ENCODE peak calls at places on chromosomes 6 and 20, in four cellular contexts. One of them, this sample, is unnamed.

GRCh38 chr20:59572515-59572914 is 31.8 kb upstream of the PHACTR3 start:
- DNase-seq in mesendoderm: no peak
- DNase-seq in H1: no peak
- DNase-seq in IMR-90: no peak
- DNase-seq in this sample: no peak

GRCh38 chr6:25441658-25442276 is 162.6 kb downstream of the CARMIL1 start:
- DNase-seq in mesendoderm: no peak
- DNase-seq in H1: no peak
- DNase-seq in IMR-90: no peak
- DNase-seq in this sample: no peak

GRCh38 chr6:72290620-72291019 is 331.2 kb upstream of the KCNQ5 start:
- DNase-seq in mesendoderm: no peak
- DNase-seq in H1: no peak
- DNase-seq in IMR-90: no peak
- DNase-seq in this sample: no peak

GRCh38 chr6:164911151-164911550 is 398.3 kb downstream of the C6orf118 start:
- DNase-seq in mesendoderm: no peak
- DNase-seq in H1: no peak
- DNase-seq in IMR-90: no peak
- DNase-seq in this sample: no peak

GRCh38 chr20:9490171-9490570 is 24.2 kb upstream of the LAMP5 start:
- DNase-seq in mesendoderm: no peak
- DNase-seq in H1: no peak
- DNase-seq in IMR-90: no peak
- DNase-seq in this sample: no peak

GRCh38 chr6:52993461-52993860 is 1.6 kb downstream of the GSTA4 start:
- DNase-seq in mesendoderm: no peak
- DNase-seq in H1: no peak
- DNase-seq in IMR-90: no peak
- DNase-seq in this sample: no peak

GRCh38 chr20:9613871-9614270 is 99.5 kb downstream of the LAMP5 start:
- DNase-seq in mesendoderm: no peak
- DNase-seq in H1: no peak
- DNase-seq in IMR-90: peak
- DNase-seq in this sample: no peak

GRCh38 chr6:130362128-130362527 is 3.7 kb upstream of the TMEM200A start:
- DNase-seq in mesendoderm: peak
- DNase-seq in H1: no peak
- DNase-seq in IMR-90: no peak
- DNase-seq in this sample: no peak

GRCh38 chr20:48008850-48009535 is 223.7 kb upstream of the SULF2 start:
- DNase-seq in mesendoderm: no peak
- DNase-seq in H1: no peak
- DNase-seq in IMR-90: peak
- DNase-seq in this sample: no peak

GRCh38 chr6:52620906-52621190 is 44.0 kb upstream of the TRAM2 start:
- DNase-seq in mesendoderm: no peak
- DNase-seq in H1: no peak
- DNase-seq in IMR-90: no peak
- DNase-seq in this sample: no peak

GRCh38 chr20:5657190-5657872 is 92.9 kb upstream of the SHLD1 start:
- DNase-seq in mesendoderm: no peak
- DNase-seq in H1: no peak
- DNase-seq in IMR-90: peak
- DNase-seq in this sample: no peak

GRCh38 chr6:48610846-48611245 is 499.8 kb upstream of the PTCHD4 start:
- DNase-seq in mesendoderm: no peak
- DNase-seq in H1: no peak
- DNase-seq in IMR-90: peak
- DNase-seq in this sample: no peak

GRCh38 chr6:15744824-15745402 is 82.1 kb upstream of the DTNBP1 start:
- DNase-seq in mesendoderm: peak
- DNase-seq in H1: no peak
- DNase-seq in IMR-90: no peak
- DNase-seq in this sample: no peak

GRCh38 chr6:84674395-84674794 is 90.0 kb downstream of the TBX18 start:
- DNase-seq in mesendoderm: no peak
- DNase-seq in H1: no peak
- DNase-seq in IMR-90: no peak
- DNase-seq in this sample: no peak

GRCh38 chr6:5126214-5126613 is 41.1 kb downstream of the PPP1R3G start:
- DNase-seq in mesendoderm: peak
- DNase-seq in H1: no peak
- DNase-seq in IMR-90: peak
- DNase-seq in this sample: no peak

GRCh38 chr20:57250607-57251343 is 15.7 kb downstream of the BMP7 start:
- DNase-seq in mesendoderm: peak
- DNase-seq in H1: no peak
- DNase-seq in IMR-90: no peak
- DNase-seq in this sample: no peak

GRCh38 chr6:105072799-105073199 is 107.0 kb downstream of the POPDC3 start:
- DNase-seq in mesendoderm: peak
- DNase-seq in H1: no peak
- DNase-seq in IMR-90: peak
- DNase-seq in this sample: no peak

DNA sequence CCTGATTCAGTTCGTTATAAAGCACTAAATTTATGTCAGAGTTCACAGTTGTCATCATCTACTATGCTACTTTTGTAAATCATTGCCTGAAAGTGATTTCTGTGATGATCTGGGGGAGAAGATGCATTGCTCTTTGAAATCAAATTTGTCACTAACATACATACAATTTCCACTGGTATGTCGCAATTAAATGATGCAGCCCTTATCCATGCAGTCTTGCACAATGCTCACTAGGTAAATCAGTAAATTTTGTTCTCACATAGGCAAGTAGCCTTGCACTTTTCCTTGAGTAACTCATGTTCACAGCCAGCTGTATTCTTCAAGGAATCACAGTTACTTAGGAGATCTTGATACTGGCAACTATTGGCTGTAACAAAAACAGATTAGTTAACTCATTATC is 20.8 kb downstream of the CRISP2 start:
- DNase-seq in mesendoderm: no peak
- DNase-seq in H1: no peak
- DNase-seq in IMR-90: no peak
- DNase-seq in this sample: no peak
- H4K5ac ChIP-seq in mesendoderm: no peak
- H4K5ac ChIP-seq in H1: no peak
- H4K5ac ChIP-seq in IMR-90: no peak
- H4K5ac ChIP-seq in this sample: no peak

DNA sequence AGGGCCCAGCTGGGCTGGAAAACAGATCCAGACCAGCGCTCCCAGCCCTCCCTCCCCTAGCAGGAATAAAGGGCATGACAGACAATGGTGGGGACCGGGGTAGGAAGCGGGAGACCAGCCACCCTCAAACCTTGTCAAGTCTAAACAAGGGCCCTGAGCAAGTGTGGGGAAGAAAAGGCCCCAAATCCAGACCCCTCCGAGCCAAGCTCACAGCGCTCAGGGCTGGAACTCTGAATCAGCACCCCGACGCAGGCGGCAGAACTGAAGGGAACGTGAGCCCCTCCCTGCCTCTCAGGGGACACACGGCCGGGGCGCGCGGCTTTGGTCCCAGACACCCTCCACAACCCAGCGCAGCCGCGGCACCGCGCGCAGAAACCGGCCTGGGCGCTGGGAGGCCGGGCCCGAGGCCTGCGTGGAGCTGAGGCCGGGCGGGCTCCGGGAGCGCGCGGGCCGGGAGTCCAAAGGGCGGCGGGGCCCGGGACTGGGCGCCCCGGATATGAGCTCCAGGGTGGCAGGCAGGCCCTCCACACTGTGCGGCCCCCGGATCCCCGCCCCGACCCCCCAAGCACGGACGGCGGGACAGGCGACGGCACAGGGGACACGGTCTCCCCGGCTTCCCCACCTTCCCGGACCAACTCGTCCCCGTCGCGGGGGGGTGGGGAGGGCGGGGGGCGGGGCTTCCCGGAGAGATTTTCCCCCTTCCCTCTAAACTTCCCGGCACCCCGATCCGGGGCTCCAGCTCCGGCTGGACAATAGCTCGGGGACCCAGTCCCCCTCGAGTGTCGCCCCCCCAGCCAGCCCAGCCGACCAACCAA is 636 bp downstream of the TEAD3 start:
- DNase-seq in mesendoderm: peak
- DNase-seq in H1: no peak
- DNase-seq in IMR-90: no peak
- DNase-seq in this sample: no peak
- H3K9ac ChIP-seq in mesendoderm: peak
- H3K9ac ChIP-seq in H1: peak
- H3K9ac ChIP-seq in IMR-90: peak
- H3K9ac ChIP-seq in this sample: no peak

GRCh38 chr6:14216931-14217684 is 99.5 kb downstream of the CD83 start:
- DNase-seq in mesendoderm: no peak
- DNase-seq in H1: no peak
- DNase-seq in IMR-90: peak
- DNase-seq in this sample: no peak
- H3K4me2 ChIP-seq in mesendoderm: no peak
- H3K4me2 ChIP-seq in H1: no peak
- H3K4me2 ChIP-seq in IMR-90: no peak
- H3K4me2 ChIP-seq in this sample: no peak

DNA sequence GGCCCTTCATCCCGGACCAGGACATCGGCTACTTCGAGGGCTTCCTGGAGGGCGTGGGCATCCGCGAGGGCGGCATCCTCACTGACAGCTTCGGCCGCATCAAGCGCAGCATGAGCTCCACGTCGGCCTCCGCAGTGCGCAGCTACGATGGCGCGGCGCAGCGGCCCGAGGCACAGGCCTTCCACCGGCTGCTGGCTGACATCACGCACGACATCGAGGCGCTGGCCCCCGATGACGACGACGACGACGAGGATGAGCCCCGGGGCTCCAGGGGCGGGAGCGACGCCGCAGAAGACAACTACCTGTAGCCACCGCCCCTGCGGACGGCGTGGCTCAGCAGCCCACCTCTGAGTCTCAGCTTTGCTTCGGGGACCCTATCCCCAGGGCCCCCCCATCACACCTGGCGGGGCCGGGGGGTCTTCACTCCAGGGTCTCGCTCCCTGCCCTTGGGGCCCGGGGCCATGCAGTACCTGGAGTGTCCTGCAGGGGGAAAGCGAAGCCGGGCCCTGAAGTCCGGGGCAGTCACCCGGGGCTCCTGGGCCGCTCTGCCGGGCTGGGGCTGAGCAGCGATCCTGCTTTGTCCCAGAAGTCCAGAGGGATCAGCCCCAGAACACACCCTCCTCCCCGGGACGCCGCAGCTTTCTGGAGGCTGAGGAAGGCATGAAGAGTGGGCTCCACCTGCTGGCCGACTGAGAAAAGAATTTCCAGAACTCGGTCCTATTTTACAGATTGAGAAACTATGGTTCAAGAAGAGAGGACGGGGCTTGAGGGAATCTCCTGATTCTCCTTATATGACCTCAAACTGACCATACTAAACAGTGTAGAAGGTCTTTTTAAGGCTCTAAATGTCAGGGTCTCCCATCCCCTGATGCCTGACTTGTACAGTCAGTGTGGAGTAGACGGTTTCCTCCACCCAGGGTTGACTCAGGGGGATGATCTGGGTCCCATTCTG is 20.8 kb upstream of the HCK start:
- DNase-seq in mesendoderm: peak
- DNase-seq in H1: peak
- DNase-seq in IMR-90: peak
- DNase-seq in this sample: peak
- H4K5ac ChIP-seq in mesendoderm: no peak
- H4K5ac ChIP-seq in H1: no peak
- H4K5ac ChIP-seq in IMR-90: no peak
- H4K5ac ChIP-seq in this sample: no peak

GRCh38 chr6:110949679-110950285 is 8.7 kb upstream of the GTF3C6 start:
- DNase-seq in mesendoderm: no peak
- DNase-seq in H1: no peak
- DNase-seq in IMR-90: peak
- DNase-seq in this sample: no peak
- H3K9ac ChIP-seq in mesendoderm: no peak
- H3K9ac ChIP-seq in H1: no peak
- H3K9ac ChIP-seq in IMR-90: no peak
- H3K9ac ChIP-seq in this sample: no peak

GRCh38 chr6:31977816-31978431 is 3.9 kb upstream of the C4A start:
- DNase-seq in mesendoderm: no peak
- DNase-seq in H1: no peak
- DNase-seq in IMR-90: no peak
- DNase-seq in this sample: no peak

GRCh38 chr6:31979238-31979898 is 2.5 kb upstream of the C4A start:
- DNase-seq in mesendoderm: no peak
- DNase-seq in H1: no peak
- DNase-seq in IMR-90: no peak
- DNase-seq in this sample: no peak

DNA sequence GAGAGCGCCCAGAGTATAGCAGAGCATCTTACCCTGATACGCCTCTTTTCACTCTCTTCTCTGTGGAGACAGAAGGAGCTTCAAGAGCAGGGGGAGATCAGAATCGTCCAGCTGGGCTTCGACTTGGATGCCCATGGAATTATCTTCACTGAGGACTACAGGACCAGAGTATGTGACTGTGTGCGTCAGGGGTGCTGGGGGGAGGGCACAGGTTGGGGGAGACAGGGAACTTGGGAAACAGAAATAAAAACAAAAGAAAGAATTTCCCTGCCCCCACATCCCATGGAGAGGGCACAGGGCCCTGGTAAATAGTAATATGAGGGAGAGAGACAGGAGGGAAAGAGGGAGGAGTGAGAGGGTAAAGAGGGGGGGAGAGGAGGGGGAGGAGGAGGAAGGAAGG is 3.0 kb upstream of the C4A start:
- DNase-seq in mesendoderm: no peak
- DNase-seq in H1: no peak
- DNase-seq in IMR-90: no peak
- DNase-seq in this sample: peak
- H3K4me2 ChIP-seq in mesendoderm: no peak
- H3K4me2 ChIP-seq in H1: no peak
- H3K4me2 ChIP-seq in IMR-90: no peak
- H3K4me2 ChIP-seq in this sample: no peak

GRCh38 chr20:42889517-42889916 is 300.2 kb downstream of the PTPRT start:
- DNase-seq in mesendoderm: no peak
- DNase-seq in H1: no peak
- DNase-seq in IMR-90: no peak
- DNase-seq in this sample: no peak

DNA sequence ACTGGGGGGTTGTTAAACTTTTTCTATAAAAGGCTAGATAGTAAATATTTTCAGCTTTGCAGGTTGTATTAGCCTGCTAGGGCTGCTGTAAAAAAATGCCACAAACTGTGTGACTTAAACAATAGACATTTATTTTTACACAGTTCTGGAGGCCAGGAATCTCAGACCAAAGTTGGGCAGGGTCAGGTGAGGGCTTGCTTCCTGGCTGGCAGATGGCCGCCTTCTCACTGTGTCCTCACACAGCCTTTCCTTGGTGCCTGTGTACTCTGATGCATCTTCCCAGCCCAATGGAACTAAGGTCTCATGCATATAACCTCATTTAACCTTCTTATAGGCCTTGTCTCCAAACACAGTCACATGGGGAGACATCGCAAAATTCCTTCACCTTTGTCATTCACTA is 294.6 kb downstream of the PTPRT start:
- DNase-seq in mesendoderm: no peak
- DNase-seq in H1: no peak
- DNase-seq in IMR-90: no peak
- DNase-seq in this sample: no peak
- H4K5ac ChIP-seq in mesendoderm: no peak
- H4K5ac ChIP-seq in H1: no peak
- H4K5ac ChIP-seq in IMR-90: no peak
- H4K5ac ChIP-seq in this sample: no peak

This sample was measured in H9.